ENCODE peak calls at places on chromosome 6, in five cellular contexts. Z is fibroblast of mammary gland, J is HL-60, Q is AG04449, N is tibial artery. R is an unnamed sample.
A peak's percentile ranks its signal among the peaks of the same experiment; 100 is the strongest.

GRCh38 chr6:38603966-38604365 is 35.8 kb downstream of the BTBD9 start:
- DNase-seq in Z (peak; percentile 15), J (no peak), Q (no peak), N (no peak), R (no peak)

GRCh38 chr6:14964901-14965300 is 281.0 kb upstream of the JARID2 start:
- DNase-seq in Z (no peak), J (no peak), Q (no peak), N (no peak), R (no peak)

GRCh38 chr6:139361211-139361610 is 13.2 kb downstream of the CITED2 start:
- DNase-seq in Z (no peak), J (peak; percentile 57), Q (no peak), N (no peak), R (no peak)

GRCh38 chr6:148231572-148231971 is 111.1 kb upstream of the SASH1 start:
- DNase-seq in Z (peak; percentile 53), J (no peak), Q (peak; percentile 57), N (no peak), R (no peak)

GRCh38 chr6:74715362-74716068 is 490.3 kb downstream of the COL12A1 start:
- DNase-seq in Z (peak; percentile 62), J (no peak), Q (peak; percentile 26), N (no peak), R (no peak)

GRCh38 chr6:136921521-136921935 is 573 bp upstream of the SLC35D3 start:
- DNase-seq in Z (no peak), J (no peak), Q (no peak), N (no peak), R (no peak)

GRCh38 chr6:70059047-70059719 is 192.8 kb downstream of the COL19A1 start:
- DNase-seq in Z (no peak), J (no peak), Q (no peak), N (no peak), R (no peak)

GRCh38 chr6:139979021-139979721 is 604.7 kb upstream of the CITED2 start:
- DNase-seq in Z (no peak), J (no peak), Q (no peak), N (no peak), R (no peak)

GRCh38 chr6:27254566-27254965 is 7.1 kb downstream of the PRSS16 start:
- DNase-seq in Z (no peak), J (no peak), Q (no peak), N (no peak), R (no peak)

GRCh38 chr6:154410619-154411044 is 54.0 kb upstream of the IPCEF1 start:
- DNase-seq in Z (peak; percentile 97), J (no peak), Q (peak; percentile 98), N (peak; percentile 42), R (no peak)

GRCh38 chr6:43187821-43188220 is 5.8 kb downstream of the CUL9 start:
- DNase-seq in Z (no peak), J (no peak), Q (no peak), N (no peak), R (peak; percentile 64)
- H3K4me3 ChIP-seq in Z (no peak overlapping the region), J (no peak overlapping the region), Q (no peak overlapping the region), N (no peak overlapping the region), R (no peak overlapping the region)

GRCh38 chr6:44229376-44230033 is 6.1 kb downstream of the SLC29A1 start:
- DNase-seq in Z (no peak), J (no peak), Q (no peak), N (no peak), R (no peak)
- H3K4me3 ChIP-seq in Z (no peak overlapping the region), J (no peak overlapping the region), Q (no peak overlapping the region), N (no peak overlapping the region), R (no peak overlapping the region)

GRCh38 chr6:20211941-20212391 is 303 bp downstream of the MBOAT1 start:
- DNase-seq in Z (no peak), J (no peak), Q (no peak), N (peak; percentile 38), R (no peak)
- H3K4me3 ChIP-seq in Z (peak overlapping the region; percentile 83), J (peak overlapping the region; percentile 77), Q (peak overlapping the region; percentile 91), N (peak overlapping the region; percentile 90), R (peak overlapping the region; percentile 94)

GRCh38 chr6:75852721-75853120 is 103.7 kb downstream of the MYO6 start:
- DNase-seq in Z (peak; percentile 49), J (no peak), Q (no peak), N (no peak), R (no peak)
- H3K4me3 ChIP-seq in Z (no peak overlapping the region), J (no peak overlapping the region), Q (no peak overlapping the region), N (no peak overlapping the region), R (no peak overlapping the region)

R was measured in vagina.